ENCODE peak calls at places on chromosomes 12 and 14, in four cellular contexts. One of them, this sample, is unnamed.
A peak's percentile ranks its signal among the peaks of the same experiment; 100 is the strongest.

GRCh38 chr14:103391048-103391447 is 5.8 kb downstream of the MARK3 start:
- DNase-seq in HepG2: peak; percentile 44
- DNase-seq in SK-N-SH: peak; percentile 61
- DNase-seq in K562: peak; percentile 47
- DNase-seq in this sample: no peak

GRCh38 chr12:3204716-3205617 is 127.8 kb downstream of the TSPAN9 start:
- DNase-seq in SK-N-SH: peak; percentile 86
- DNase-seq in HepG2: no peak
- DNase-seq in K562: no peak
- DNase-seq in this sample: no peak

GRCh38 chr12:131370791-131371579 is 339.9 kb upstream of the SFSWAP start:
- DNase-seq in SK-N-SH: no peak
- DNase-seq in K562: no peak
- DNase-seq in HepG2: no peak
- DNase-seq in this sample: no peak

GRCh38 chr12:108237272-108237671 is 101.8 kb downstream of the CMKLR1 start:
- DNase-seq in K562: peak; percentile 59
- DNase-seq in HepG2: peak; percentile 7
- DNase-seq in SK-N-SH: no peak
- DNase-seq in this sample: peak; percentile 46

GRCh38 chr12:11555743-11556625 is 93.5 kb upstream of the ETV6 start:
- DNase-seq in HepG2: no peak
- DNase-seq in SK-N-SH: no peak
- DNase-seq in K562: peak; percentile 6
- DNase-seq in this sample: no peak

GRCh38 chr12:78470354-78471195 is 394.0 kb upstream of the SYT1 start:
- DNase-seq in SK-N-SH: peak; percentile 6
- DNase-seq in K562: peak; percentile 8
- DNase-seq in HepG2: peak; percentile 27
- DNase-seq in this sample: peak; percentile 44

GRCh38 chr12:92234533-92234932 is 88.9 kb upstream of the BTG1 start:
- DNase-seq in SK-N-SH: no peak
- DNase-seq in HepG2: no peak
- DNase-seq in K562: no peak
- DNase-seq in this sample: no peak

GRCh38 chr12:14896477-14897184 is 11.0 kb upstream of the MGP start:
- DNase-seq in HepG2: no peak
- DNase-seq in SK-N-SH: no peak
- DNase-seq in K562: peak; percentile 55
- DNase-seq in this sample: no peak

GRCh38 chr12:42794811-42795210 is 205.3 kb upstream of the PRICKLE1 start:
- DNase-seq in K562: no peak
- DNase-seq in HepG2: no peak
- DNase-seq in SK-N-SH: no peak
- DNase-seq in this sample: no peak

GRCh38 chr12:67534671-67535070 is 113.9 kb upstream of the DYRK2 start:
- DNase-seq in SK-N-SH: no peak
- DNase-seq in K562: no peak
- DNase-seq in HepG2: no peak
- DNase-seq in this sample: no peak

GRCh38 chr14:32400480-32400879 is 71.4 kb downstream of the AKAP6 start:
- DNase-seq in SK-N-SH: no peak
- DNase-seq in HepG2: no peak
- DNase-seq in K562: no peak
- DNase-seq in this sample: no peak
- TF ChIP-seq FOXJ3 in SK-N-SH: no peak
- TF ChIP-seq FOXJ3 in HepG2: no peak
- TF ChIP-seq FOXJ3 in K562: no peak
- TF ChIP-seq FOXJ3 in this sample: no peak

GRCh38 chr14:55101698-55102097 is 27.4 kb upstream of the LGALS3 start:
- DNase-seq in K562: no peak
- DNase-seq in HepG2: no peak
- DNase-seq in SK-N-SH: no peak
- DNase-seq in this sample: no peak

GRCh38 chr14:55102141-55102547 is 26.9 kb upstream of the LGALS3 start:
- DNase-seq in HepG2: peak; percentile 54
- DNase-seq in K562: peak; percentile 46
- DNase-seq in SK-N-SH: peak; percentile 69
- DNase-seq in this sample: no peak

GRCh38 chr14:55105991-55106390 is 23.1 kb upstream of the LGALS3 start:
- DNase-seq in K562: no peak
- DNase-seq in HepG2: no peak
- DNase-seq in SK-N-SH: no peak
- DNase-seq in this sample: no peak

GRCh38 chr14:55104051-55104954 is 24.7 kb upstream of the LGALS3 start:
- DNase-seq in HepG2: no peak
- DNase-seq in SK-N-SH: no peak
- DNase-seq in K562: peak; percentile 33
- DNase-seq in this sample: no peak

GRCh38 chr14:55103005-55103640 is 25.9 kb upstream of the LGALS3 start:
- DNase-seq in SK-N-SH: no peak
- DNase-seq in HepG2: peak; percentile 95
- DNase-seq in K562: peak; percentile 91
- DNase-seq in this sample: peak; percentile 77
- TF ChIP-seq FOXJ3 in SK-N-SH: no peak
- TF ChIP-seq FOXJ3 in HepG2: no peak
- TF ChIP-seq FOXJ3 in K562: no peak
- TF ChIP-seq FOXJ3 in this sample: no peak

DNA sequence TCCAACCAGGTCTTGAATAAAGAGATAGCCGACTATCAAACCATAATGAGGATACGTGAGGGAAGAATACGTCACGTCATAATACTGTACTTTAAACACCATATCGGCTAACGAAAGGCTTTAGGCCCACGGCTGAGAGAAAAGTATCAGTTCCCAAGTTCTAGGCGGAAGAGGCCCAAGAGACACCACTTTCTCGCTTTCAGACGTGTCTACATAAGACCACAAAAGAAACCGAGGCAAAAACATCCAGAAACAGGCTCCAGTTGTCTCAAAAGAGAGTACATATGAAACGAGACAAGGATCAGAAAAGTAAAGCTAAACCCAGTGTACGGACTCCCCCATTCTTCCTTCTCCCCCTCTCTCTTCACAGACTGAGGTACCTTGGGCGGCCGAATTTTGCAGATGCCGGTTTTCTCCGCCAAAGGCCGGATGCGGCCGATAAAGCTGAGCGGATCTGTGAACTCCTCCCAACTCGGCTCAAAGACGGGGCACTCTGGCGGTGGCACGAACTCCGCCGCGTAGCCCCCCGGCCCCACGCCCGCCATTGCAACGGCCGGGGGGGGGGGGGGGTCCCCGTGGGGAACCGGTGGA is 478 bp downstream of the KDM5A start:
- DNase-seq in HepG2: no peak
- DNase-seq in SK-N-SH: no peak
- DNase-seq in K562: peak; percentile 24
- DNase-seq in this sample: peak; percentile 51
- TF ChIP-seq FOXJ3 in HepG2: no peak
- TF ChIP-seq FOXJ3 in SK-N-SH: no peak
- TF ChIP-seq FOXJ3 in K562: no peak
- TF ChIP-seq FOXJ3 in this sample: no peak

GRCh38 chr14:93304771-93305170 is 28.1 kb downstream of the BTBD7 start:
- DNase-seq in K562: no peak
- DNase-seq in SK-N-SH: no peak
- DNase-seq in HepG2: peak; percentile 25
- DNase-seq in this sample: no peak

GRCh38 chr14:93301821-93302447 is 30.9 kb downstream of the BTBD7 start:
- DNase-seq in K562: no peak
- DNase-seq in HepG2: no peak
- DNase-seq in SK-N-SH: no peak
- DNase-seq in this sample: no peak

GRCh38 chr14:93303659-93304058 is 29.2 kb downstream of the BTBD7 start:
- DNase-seq in SK-N-SH: no peak
- DNase-seq in K562: peak; percentile 68
- DNase-seq in HepG2: no peak
- DNase-seq in this sample: no peak

GRCh38 chr14:93305708-93306418 is 27.0 kb downstream of the BTBD7 start:
- DNase-seq in K562: no peak
- DNase-seq in SK-N-SH: no peak
- DNase-seq in HepG2: no peak
- DNase-seq in this sample: no peak

DNA sequence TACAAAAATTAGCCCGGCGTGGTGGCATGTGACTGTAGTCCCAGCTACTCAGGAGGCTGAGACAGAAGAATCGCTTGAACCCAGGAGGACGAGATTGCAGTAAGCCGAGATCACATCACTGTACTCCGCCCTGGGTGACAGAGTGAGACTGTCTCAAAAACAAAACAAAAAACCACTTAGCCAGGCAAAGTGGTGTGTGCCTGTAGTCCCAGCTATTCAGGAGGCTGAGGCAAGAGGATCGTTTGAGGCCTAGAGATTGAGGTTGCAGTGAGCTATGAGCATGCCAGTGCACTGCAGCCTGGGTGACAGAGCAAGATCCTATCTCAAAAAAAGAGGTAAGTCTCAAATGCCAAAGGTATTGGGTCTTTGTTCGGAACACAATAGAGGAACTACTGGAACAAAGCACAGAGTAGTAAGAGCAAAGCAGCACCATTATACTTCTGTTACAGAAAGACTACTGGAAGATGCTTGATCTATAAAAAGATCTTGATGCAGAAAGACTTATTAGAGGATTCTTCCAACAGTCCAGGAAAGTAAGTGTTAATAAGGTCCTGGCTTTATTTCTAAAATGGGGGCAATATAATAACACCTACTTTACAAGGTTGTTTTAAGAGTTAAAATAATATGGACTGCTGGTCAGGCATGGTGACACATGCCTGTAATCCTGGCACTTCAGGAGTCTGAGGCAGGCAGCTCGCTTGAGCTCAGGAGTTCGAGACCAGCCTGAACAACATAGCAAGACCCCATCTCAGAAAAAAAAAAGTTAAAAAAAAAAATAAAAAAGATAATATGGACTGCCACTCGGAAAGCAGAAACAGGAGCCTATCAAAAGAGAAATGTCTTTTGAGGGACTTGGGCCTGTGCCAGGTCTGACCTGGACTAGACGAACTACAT is 29.9 kb downstream of the BTBD7 start:
- DNase-seq in HepG2: no peak
- DNase-seq in K562: no peak
- DNase-seq in SK-N-SH: no peak
- DNase-seq in this sample: no peak
- TF ChIP-seq FOXJ3 in HepG2: no peak
- TF ChIP-seq FOXJ3 in K562: no peak
- TF ChIP-seq FOXJ3 in SK-N-SH: no peak
- TF ChIP-seq FOXJ3 in this sample: no peak

GRCh38 chr12:52347016-52347415 is 20.3 kb downstream of the KRT85 start:
- DNase-seq in HepG2: no peak
- DNase-seq in K562: no peak
- DNase-seq in SK-N-SH: no peak
- DNase-seq in this sample: no peak
- TF ChIP-seq FOXJ3 in HepG2: no peak
- TF ChIP-seq FOXJ3 in K562: no peak
- TF ChIP-seq FOXJ3 in SK-N-SH: no peak
- TF ChIP-seq FOXJ3 in this sample: no peak

GRCh38 chr14:80278293-80279037 is 67.2 kb upstream of the DIO2 start:
- DNase-seq in SK-N-SH: no peak
- DNase-seq in K562: no peak
- DNase-seq in HepG2: no peak
- DNase-seq in this sample: no peak

GRCh38 chr14:80271389-80271788 is 60.1 kb upstream of the DIO2 start:
- DNase-seq in SK-N-SH: no peak
- DNase-seq in K562: no peak
- DNase-seq in HepG2: no peak
- DNase-seq in this sample: no peak

GRCh38 chr14:80269338-80269935 is 58.1 kb upstream of the DIO2 start:
- DNase-seq in SK-N-SH: no peak
- DNase-seq in K562: no peak
- DNase-seq in HepG2: no peak
- DNase-seq in this sample: no peak

DNA sequence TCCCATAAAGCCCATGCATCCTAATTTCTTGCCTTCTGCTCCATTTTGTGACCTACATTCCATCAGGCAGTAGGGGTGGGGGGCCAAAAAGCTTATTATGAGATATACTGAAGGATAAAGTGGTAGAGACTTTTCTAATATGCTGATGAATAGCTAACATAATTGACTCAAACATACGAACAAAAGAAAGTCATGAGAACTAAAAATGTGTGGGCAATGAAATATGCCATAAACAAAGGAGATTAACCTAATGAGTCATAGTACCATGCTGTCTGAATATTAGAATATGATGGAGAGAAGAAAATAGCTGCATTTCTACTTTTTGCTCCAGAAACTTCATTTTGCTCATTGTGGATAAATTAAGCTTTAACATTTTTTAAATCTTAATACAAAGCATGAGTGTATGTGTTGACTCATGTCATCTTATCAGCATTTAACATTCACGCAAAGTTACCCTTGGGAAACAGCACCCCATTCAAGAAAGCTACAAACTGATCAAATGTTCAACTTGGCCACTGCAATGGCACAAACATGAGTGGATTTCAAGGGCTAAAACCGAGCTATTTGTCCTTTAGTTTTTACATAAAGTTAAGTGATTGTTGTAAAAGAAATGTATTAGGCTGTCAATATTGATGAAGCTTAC is 64.0 kb upstream of the DIO2 start:
- DNase-seq in SK-N-SH: no peak
- DNase-seq in K562: no peak
- DNase-seq in HepG2: no peak
- DNase-seq in this sample: no peak
- TF ChIP-seq FOXJ3 in SK-N-SH: no peak
- TF ChIP-seq FOXJ3 in K562: no peak
- TF ChIP-seq FOXJ3 in HepG2: no peak
- TF ChIP-seq FOXJ3 in this sample: no peak

GRCh38 chr14:63843796-63844195 is 9.0 kb upstream of the SYNE2 start:
- DNase-seq in HepG2: no peak
- DNase-seq in K562: no peak
- DNase-seq in SK-N-SH: no peak
- DNase-seq in this sample: no peak
- TF ChIP-seq FOXJ3 in HepG2: no peak
- TF ChIP-seq FOXJ3 in K562: no peak
- TF ChIP-seq FOXJ3 in SK-N-SH: no peak
- TF ChIP-seq FOXJ3 in this sample: no peak

GRCh38 chr14:66606826-66607225 is 98.9 kb downstream of the GPHN start:
- DNase-seq in HepG2: no peak
- DNase-seq in SK-N-SH: no peak
- DNase-seq in K562: no peak
- DNase-seq in this sample: no peak
- TF ChIP-seq FOXJ3 in HepG2: no peak
- TF ChIP-seq FOXJ3 in SK-N-SH: no peak
- TF ChIP-seq FOXJ3 in K562: no peak
- TF ChIP-seq FOXJ3 in this sample: no peak

DNA sequence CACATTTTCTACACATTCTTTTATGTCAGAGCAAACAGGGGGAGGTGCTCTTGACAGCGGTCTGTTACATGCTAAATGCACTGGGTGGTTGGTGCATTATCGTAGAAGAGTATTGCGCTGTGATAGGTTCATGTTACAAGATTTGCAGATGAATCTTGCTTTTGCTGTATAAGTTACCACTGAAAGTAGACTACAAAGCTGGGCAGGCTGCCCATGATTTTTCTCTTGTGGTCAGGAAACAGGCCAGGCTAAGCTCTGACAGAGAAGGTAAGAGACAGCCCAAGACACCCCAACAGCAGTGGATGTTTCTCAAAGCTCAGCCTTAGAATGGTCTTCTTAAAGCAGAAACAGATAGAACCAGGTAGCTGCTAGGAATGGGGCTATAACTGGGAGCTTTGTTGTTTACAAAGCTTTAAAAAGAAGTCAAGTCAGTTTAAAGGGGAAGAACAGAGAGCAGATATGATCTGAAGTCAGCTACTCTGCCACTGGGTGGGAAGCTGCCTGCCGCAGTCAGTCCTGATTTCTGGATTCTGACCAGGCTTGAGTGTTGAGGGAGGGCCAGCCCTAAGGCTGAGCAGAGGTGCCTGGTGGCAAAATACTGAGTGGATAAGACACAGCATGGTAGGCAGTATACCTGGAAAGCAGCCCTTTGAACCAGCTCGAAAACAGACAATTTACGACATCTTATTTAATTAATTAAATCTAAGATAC is 9.4 kb downstream of the KCNA1 start:
- DNase-seq in HepG2: no peak
- DNase-seq in SK-N-SH: no peak
- DNase-seq in K562: no peak
- DNase-seq in this sample: no peak
- TF ChIP-seq FOXJ3 in HepG2: no peak
- TF ChIP-seq FOXJ3 in SK-N-SH: no peak
- TF ChIP-seq FOXJ3 in K562: no peak
- TF ChIP-seq FOXJ3 in this sample: no peak

This sample was measured in WTC11.